ENCODE peak calls at places on chromosomes 6 and 20, in six cellular contexts. Y is PC-3, J is A549, M is ascending aorta, I is adrenal gland, Z is aorta. E is an unnamed sample. For H3K4me1, the result is how much of the 10 kb centered on the place peaks cover.

GRCh38 chr20:62898970-62899632 is 27.2 kb downstream of the DIDO1 start:
- DNase-seq in I (no peak), Z (no peak), M (no peak), Y (no peak), J (no peak), E (no peak)

GRCh38 chr6:41707565-41708200 is 27.7 kb downstream of the TFEB start:
- DNase-seq in I (no peak), Z (peak), M (no peak), J (no peak), Y (no peak), E (no peak)

GRCh38 chr6:2971420-2972218 is at the start of gene SERPINB6:
- DNase-seq in Z (peak), J (peak), Y (peak), M (no peak), I (peak), E (peak)

GRCh38 chr6:7687145-7688113 is 38.5 kb upstream of the BMP6 start:
- DNase-seq in Z (no peak), Y (no peak), J (peak), M (no peak), I (no peak), E (no peak)

GRCh38 chr20:49821381-49821780 is 8.8 kb downstream of the SLC9A8 start:
- DNase-seq in I (no peak), M (no peak), Y (no peak), J (no peak), Z (no peak), E (no peak)

GRCh38 chr6:43773050-43773956 is 3.3 kb downstream of the VEGFA start:
- DNase-seq in J (peak), M (no peak), Y (peak), I (peak), Z (peak), E (peak)

GRCh38 chr6:128350416-128351254 is 169.8 kb downstream of the PTPRK start:
- DNase-seq in Y (peak), Z (no peak), I (no peak), J (peak), M (no peak), E (no peak)

GRCh38 chr6:16318538-16318937 is 80.2 kb downstream of the GMPR start:
- DNase-seq in Z (peak), M (peak), Y (peak), I (peak), J (no peak), E (peak)

GRCh38 chr20:63977392-63978276 is 1.8 kb downstream of the SAMD10 start:
- DNase-seq in Y (peak), I (peak), Z (peak), J (peak), M (no peak), E (peak)

GRCh38 chr20:496126-496696 is 33.9 kb upstream of the TBC1D20 start:
- DNase-seq in M (no peak), Y (peak), J (no peak), I (peak), Z (no peak), E (no peak)

GRCh38 chr6:117600008-117600743 is 2.1 kb downstream of the GOPC start:
- DNase-seq in I (peak), Y (peak), M (no peak), J (peak), Z (no peak), E (no peak)

GRCh38 chr6:151704383-151704782 is 103.1 kb upstream of the ESR1 start:
- DNase-seq in Z (no peak), M (no peak), I (no peak), Y (no peak), J (no peak), E (no peak)

GRCh38 chr6:43874814-43875590 is 105.0 kb downstream of the VEGFA start:
- DNase-seq in Y (no peak), J (no peak), Z (no peak), M (no peak), I (no peak), E (no peak)

GRCh38 chr6:144036064-144036873 is 28.2 kb upstream of the PLAGL1 start:
- DNase-seq in I (peak), J (no peak), Z (peak), M (no peak), Y (no peak), E (no peak)

GRCh38 chr6:57262901-57263694 is 41.0 kb upstream of the RAB23 start:
- DNase-seq in M (no peak), I (no peak), Z (no peak), J (no peak), Y (peak), E (peak)

GRCh38 chr6:37860226-37860839 is 40.8 kb downstream of the ZFAND3 start:
- DNase-seq in Y (peak), Z (no peak), J (peak), I (peak), M (no peak), E (peak)

GRCh38 chr20:46946796-46947195 is 52.2 kb downstream of the EYA2 start:
- DNase-seq in J (no peak), M (no peak), I (no peak), Y (no peak), Z (no peak), E (no peak)

GRCh38 chr6:80003841-80004198 is 629 bp upstream of the TTK start:
- DNase-seq in Z (peak), M (no peak), Y (no peak), I (peak), J (no peak), E (no peak)

GRCh38 chr20:20477444-20478041 is 109.6 kb downstream of the INSM1 start:
- DNase-seq in J (no peak), Z (no peak), Y (no peak), M (no peak), I (no peak), E (no peak)

DNA sequence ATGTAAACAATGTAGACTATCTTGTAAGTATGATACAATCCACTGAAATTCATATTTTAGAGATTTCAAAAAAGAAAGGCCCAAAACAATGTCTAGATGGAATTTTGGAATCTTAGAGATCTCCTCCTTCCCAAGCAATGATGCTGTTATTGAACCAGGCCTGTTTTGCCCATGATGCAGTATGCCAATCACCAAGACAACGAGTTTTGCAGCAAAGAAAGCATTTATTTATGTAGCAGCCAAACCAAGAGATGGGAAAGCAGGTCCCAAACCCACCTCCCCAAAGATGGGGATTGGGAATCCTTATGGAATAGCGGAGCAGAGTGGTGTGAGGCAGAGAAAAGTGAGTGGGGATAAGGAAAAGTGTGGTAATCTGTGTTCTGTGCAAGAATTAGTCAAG is 197.8 kb upstream of the NT5E start:
- DNase-seq in M (no peak), Y (no peak), J (no peak), I (no peak), Z (no peak), E (no peak)
- H3K4me3 ChIP-seq in M (no peak), Y (no peak), J (no peak), I (no peak), Z (no peak), E (no peak)

GRCh38 chr6:35724471-35724870 is 12.4 kb upstream of the ARMC12 start:
- DNase-seq in J (no peak), Y (no peak), M (no peak), I (no peak), Z (no peak), E (no peak)

GRCh38 chr6:35724059-35724458 is 12.8 kb upstream of the ARMC12 start:
- DNase-seq in I (no peak), M (no peak), Z (no peak), Y (no peak), J (no peak), E (no peak)

GRCh38 chr6:35723587-35723986 is 13.2 kb upstream of the ARMC12 start:
- DNase-seq in I (no peak), Z (no peak), Y (no peak), J (no peak), M (no peak), E (no peak)

GRCh38 chr6:35725721-35726438 is 11.0 kb upstream of the ARMC12 start:
- DNase-seq in M (peak), Y (no peak), Z (peak), I (peak), J (peak), E (no peak)

DNA sequence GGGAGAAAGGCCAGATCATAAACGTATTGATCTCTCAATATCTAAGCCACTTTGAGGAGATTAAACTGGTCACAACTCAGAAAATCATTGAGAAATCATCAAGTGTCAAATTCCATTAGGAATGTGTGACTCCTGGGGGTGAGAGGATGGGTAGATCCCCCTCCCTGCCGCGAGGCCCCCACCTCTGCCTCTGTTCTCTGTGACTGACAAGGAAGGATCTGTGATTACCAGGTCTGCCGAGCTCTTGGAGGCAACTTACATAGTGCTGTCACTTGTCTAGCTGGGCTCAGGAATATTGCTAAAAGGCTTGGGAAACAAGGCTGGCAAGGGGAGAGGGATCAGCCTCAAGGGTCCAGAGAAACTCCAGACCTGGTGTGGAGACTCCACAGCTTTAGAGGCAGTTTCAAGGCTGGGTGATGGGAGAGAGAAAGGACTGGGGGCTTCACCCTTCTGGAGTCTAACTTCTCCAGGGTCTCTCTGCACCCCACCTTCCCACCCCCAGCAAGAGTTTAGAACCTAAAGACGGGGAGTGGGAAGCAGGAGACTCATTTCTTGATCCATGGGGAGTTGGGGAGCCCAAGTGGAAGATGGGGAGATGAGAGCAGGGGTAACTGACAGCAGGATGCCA is 11.6 kb upstream of the ARMC12 start:
- DNase-seq in I (no peak), M (no peak), Z (no peak), Y (no peak), J (no peak), E (no peak)
- H3K4me1 ChIP-seq in I (half or more), M (half or more), Z (under half), Y (under half), J (half or more), E (under half)

GRCh38 chr6:124964764-124965105 is 2.5 kb downstream of the RNF217 start:
- DNase-seq in J (no peak), Z (no peak), Y (peak), I (no peak), M (no peak), E (no peak)

GRCh38 chr6:124963416-124964083 is 1.3 kb downstream of the RNF217 start:
- DNase-seq in Y (peak), Z (no peak), I (peak), J (peak), M (no peak), E (peak)

GRCh38 chr6:124962617-124963415 is 579 bp downstream of the RNF217 start:
- DNase-seq in Y (peak), M (no peak), J (peak), I (peak), Z (peak), E (peak)

GRCh38 chr6:124961784-124962611 is at the start of gene RNF217:
- DNase-seq in I (peak), Z (peak), J (peak), Y (peak), M (no peak), E (peak)

GRCh38 chr6:124964084-124964763 is 2.0 kb downstream of the RNF217 start:
- DNase-seq in I (peak), J (peak), Y (no peak), M (no peak), Z (no peak), E (no peak)
- H3K27ac ChIP-seq in I (peak), J (peak), Y (peak), M (peak), Z (peak), E (peak)

GRCh38 chr6:87180105-87180504 is 24.7 kb downstream of the ZNF292 start:
- DNase-seq in Z (no peak), Y (no peak), I (no peak), J (no peak), M (no peak), E (no peak)
- H3K4me3 ChIP-seq in Z (no peak), Y (no peak), I (no peak), J (no peak), M (no peak), E (no peak)

GRCh38 chr6:138175596-138175995 is 13.9 kb downstream of the ARFGEF3 start:
- DNase-seq in Z (no peak), J (no peak), I (no peak), Y (no peak), M (no peak), E (no peak)
- H3K4me1 ChIP-seq in Z (under half), J (under half), I (under half), Y (under half), M (under half), E (under half)

DNA sequence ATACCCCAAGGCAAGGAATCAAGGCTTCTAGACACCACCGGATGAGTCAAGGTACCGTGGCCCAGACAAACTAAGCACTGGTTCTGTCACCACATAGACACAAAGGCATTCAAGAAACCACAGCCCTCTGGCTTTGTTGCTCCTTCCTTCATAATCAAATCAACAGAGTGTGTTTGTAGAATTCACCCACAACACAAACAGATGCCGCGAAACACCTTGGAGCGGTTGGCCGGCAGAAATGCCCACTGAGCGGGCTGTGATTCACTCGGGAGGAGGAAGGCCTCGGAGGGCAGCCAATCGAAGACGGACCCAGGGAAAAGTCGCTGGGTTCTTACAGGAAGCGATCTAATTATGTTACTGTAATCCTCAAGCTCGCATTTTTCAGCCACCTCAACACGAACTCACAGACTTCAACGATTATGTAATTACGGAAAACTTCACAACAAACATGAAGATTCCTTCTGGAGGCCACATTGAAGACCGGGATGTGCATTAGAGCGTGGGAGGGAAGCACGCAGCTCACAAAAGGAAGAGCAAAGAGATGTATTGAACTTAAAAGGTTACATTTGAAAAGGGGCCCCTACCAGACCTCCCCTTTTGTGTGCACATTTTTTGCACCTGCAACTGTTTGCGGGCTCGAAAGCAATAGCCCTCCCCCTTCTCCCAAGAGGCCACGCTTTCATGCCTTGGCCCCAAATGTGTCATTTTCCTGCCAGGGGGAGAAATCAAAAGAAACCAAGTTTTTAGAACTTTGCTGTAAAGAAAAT is 184.7 kb upstream of the PREP start:
- DNase-seq in J (peak), I (no peak), Z (no peak), Y (peak), M (no peak), E (peak)
- H3K27ac ChIP-seq in J (peak), I (no peak), Z (no peak), Y (peak), M (no peak), E (peak)

GRCh38 chr6:21665101-21665435 is 71.5 kb downstream of the SOX4 start:
- DNase-seq in M (no peak), J (no peak), Y (no peak), I (no peak), Z (no peak), E (no peak)
- H3K4me3 ChIP-seq in M (peak), J (peak), Y (no peak), I (no peak), Z (peak), E (no peak)

DNA sequence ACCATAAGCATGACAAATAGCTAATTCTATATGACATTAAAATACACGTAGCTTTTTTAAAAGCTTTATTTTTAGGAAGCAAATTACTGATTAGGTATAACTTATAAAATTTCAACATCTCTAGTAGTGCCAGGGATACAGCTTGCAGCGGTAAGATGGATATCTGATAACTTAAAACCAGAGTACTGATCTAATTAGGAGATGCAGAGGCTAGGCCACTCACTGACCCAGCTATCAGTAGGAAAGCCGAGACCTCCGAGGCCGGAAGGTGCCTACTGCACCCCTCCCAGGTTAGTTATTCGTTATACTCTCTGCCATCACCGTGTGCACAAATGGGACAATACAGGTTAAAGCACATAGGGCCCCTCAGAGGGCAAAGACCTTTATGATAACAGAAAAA is 61.0 kb downstream of the RIPOR2 start:
- DNase-seq in Y (no peak), J (no peak), I (no peak), M (no peak), Z (no peak), E (no peak)
- H3K4me1 ChIP-seq in Y (under half), J (under half), I (under half), M (under half), Z (under half), E (under half)